ENCODE peak calls at places on chromosomes 1 and 21, in six cellular contexts. One of them, this sample, is unnamed.

GRCh38 chr1:33849206-33849605 is 14.7 kb upstream of the HMGB4 start:
- DNase-seq in T-helper 1 cell: no peak
- DNase-seq in central memory CD4-positive, alpha-beta T cell: no peak
- DNase-seq in CD8-positive, alpha-beta memory T cell: no peak
- DNase-seq in CD8-positive, alpha-beta T cell: no peak
- DNase-seq in endothelial cell: no peak
- DNase-seq in this sample: no peak

GRCh38 chr1:81827942-81828341 is 27.2 kb downstream of the ADGRL2 start:
- DNase-seq in endothelial cell: no peak
- DNase-seq in T-helper 1 cell: no peak
- DNase-seq in CD8-positive, alpha-beta T cell: no peak
- DNase-seq in CD8-positive, alpha-beta memory T cell: no peak
- DNase-seq in central memory CD4-positive, alpha-beta T cell: no peak
- DNase-seq in this sample: no peak

GRCh38 chr1:156502749-156503671 is 2.4 kb upstream of the MEF2D start:
- DNase-seq in central memory CD4-positive, alpha-beta T cell: no peak
- DNase-seq in CD8-positive, alpha-beta T cell: no peak
- DNase-seq in T-helper 1 cell: no peak
- DNase-seq in CD8-positive, alpha-beta memory T cell: no peak
- DNase-seq in endothelial cell: no peak
- DNase-seq in this sample: peak; percentile 95

GRCh38 chr1:180571832-180572636 is 13.3 kb downstream of the OVAAL start:
- DNase-seq in CD8-positive, alpha-beta memory T cell: no peak
- DNase-seq in T-helper 1 cell: peak; percentile 38
- DNase-seq in central memory CD4-positive, alpha-beta T cell: no peak
- DNase-seq in endothelial cell: no peak
- DNase-seq in CD8-positive, alpha-beta T cell: no peak
- DNase-seq in this sample: no peak

GRCh38 chr1:214420341-214420740 is 131.1 kb downstream of the PTPN14 start:
- DNase-seq in CD8-positive, alpha-beta T cell: no peak
- DNase-seq in endothelial cell: no peak
- DNase-seq in T-helper 1 cell: no peak
- DNase-seq in central memory CD4-positive, alpha-beta T cell: no peak
- DNase-seq in CD8-positive, alpha-beta memory T cell: no peak
- DNase-seq in this sample: no peak

GRCh38 chr1:113088972-113089371 is 16.0 kb downstream of the LRIG2 start:
- DNase-seq in CD8-positive, alpha-beta T cell: no peak
- DNase-seq in CD8-positive, alpha-beta memory T cell: no peak
- DNase-seq in T-helper 1 cell: no peak
- DNase-seq in central memory CD4-positive, alpha-beta T cell: no peak
- DNase-seq in endothelial cell: no peak
- DNase-seq in this sample: no peak

GRCh38 chr1:20589331-20590312 is 725 bp downstream of the CDA start:
- DNase-seq in CD8-positive, alpha-beta T cell: no peak
- DNase-seq in CD8-positive, alpha-beta memory T cell: no peak
- DNase-seq in central memory CD4-positive, alpha-beta T cell: no peak
- DNase-seq in T-helper 1 cell: no peak
- DNase-seq in endothelial cell: no peak
- DNase-seq in this sample: no peak

GRCh38 chr1:184941735-184942134 is 32.6 kb downstream of the NIBAN1 start:
- DNase-seq in CD8-positive, alpha-beta T cell: no peak
- DNase-seq in CD8-positive, alpha-beta memory T cell: no peak
- DNase-seq in endothelial cell: no peak
- DNase-seq in T-helper 1 cell: peak; percentile 58
- DNase-seq in central memory CD4-positive, alpha-beta T cell: no peak
- DNase-seq in this sample: no peak

GRCh38 chr1:16017461-16018303 is at the start of gene HSPB7:
- DNase-seq in CD8-positive, alpha-beta T cell: no peak
- DNase-seq in T-helper 1 cell: no peak
- DNase-seq in CD8-positive, alpha-beta memory T cell: no peak
- DNase-seq in endothelial cell: no peak
- DNase-seq in central memory CD4-positive, alpha-beta T cell: no peak
- DNase-seq in this sample: peak; percentile 83

GRCh38 chr1:206926286-206926685 is 4.5 kb upstream of the FCMR start:
- DNase-seq in central memory CD4-positive, alpha-beta T cell: no peak
- DNase-seq in CD8-positive, alpha-beta memory T cell: no peak
- DNase-seq in T-helper 1 cell: no peak
- DNase-seq in CD8-positive, alpha-beta T cell: no peak
- DNase-seq in endothelial cell: no peak
- DNase-seq in this sample: no peak

GRCh38 chr1:6601049-6601864 is 1.4 kb downstream of the KLHL21 start:
- DNase-seq in endothelial cell: no peak
- DNase-seq in CD8-positive, alpha-beta T cell: peak; percentile 63
- DNase-seq in T-helper 1 cell: peak; percentile 82
- DNase-seq in CD8-positive, alpha-beta memory T cell: peak; percentile 60
- DNase-seq in central memory CD4-positive, alpha-beta T cell: peak; percentile 69
- DNase-seq in this sample: peak; percentile 94

GRCh38 chr1:235090406-235091069 is 38.1 kb downstream of the TOMM20 start:
- DNase-seq in T-helper 1 cell: no peak
- DNase-seq in CD8-positive, alpha-beta T cell: no peak
- DNase-seq in endothelial cell: peak; percentile 34
- DNase-seq in CD8-positive, alpha-beta memory T cell: no peak
- DNase-seq in central memory CD4-positive, alpha-beta T cell: no peak
- DNase-seq in this sample: no peak

GRCh38 chr1:36160949-36161485 is 5.1 kb downstream of the MAP7D1 start:
- DNase-seq in T-helper 1 cell: peak; percentile 84
- DNase-seq in central memory CD4-positive, alpha-beta T cell: peak; percentile 65
- DNase-seq in endothelial cell: peak; percentile 74
- DNase-seq in CD8-positive, alpha-beta T cell: peak; percentile 60
- DNase-seq in CD8-positive, alpha-beta memory T cell: peak; percentile 45
- DNase-seq in this sample: peak; percentile 45

GRCh38 chr1:1371354-1371740 is 3.7 kb downstream of the AURKAIP1 start:
- DNase-seq in CD8-positive, alpha-beta T cell: peak; percentile 38
- DNase-seq in endothelial cell: no peak
- DNase-seq in central memory CD4-positive, alpha-beta T cell: peak; percentile 94
- DNase-seq in T-helper 1 cell: peak; percentile 78
- DNase-seq in CD8-positive, alpha-beta memory T cell: peak; percentile 68
- DNase-seq in this sample: no peak

GRCh38 chr1:111565079-111565478 is 54.5 kb upstream of the RAP1A start:
- DNase-seq in T-helper 1 cell: no peak
- DNase-seq in endothelial cell: no peak
- DNase-seq in CD8-positive, alpha-beta T cell: no peak
- DNase-seq in CD8-positive, alpha-beta memory T cell: no peak
- DNase-seq in central memory CD4-positive, alpha-beta T cell: no peak
- DNase-seq in this sample: peak; percentile 96

GRCh38 chr1:204262506-204263239 is 48.9 kb upstream of the GOLT1A start:
- DNase-seq in central memory CD4-positive, alpha-beta T cell: no peak
- DNase-seq in endothelial cell: no peak
- DNase-seq in CD8-positive, alpha-beta T cell: no peak
- DNase-seq in T-helper 1 cell: no peak
- DNase-seq in CD8-positive, alpha-beta memory T cell: no peak
- DNase-seq in this sample: no peak

GRCh38 chr1:160117709-160118183 is 2.2 kb downstream of the ATP1A2 start:
- DNase-seq in endothelial cell: no peak
- DNase-seq in CD8-positive, alpha-beta T cell: no peak
- DNase-seq in central memory CD4-positive, alpha-beta T cell: no peak
- DNase-seq in T-helper 1 cell: no peak
- DNase-seq in CD8-positive, alpha-beta memory T cell: no peak
- DNase-seq in this sample: no peak

GRCh38 chr1:227744668-227745067 is 9.4 kb downstream of the SNAP47 start:
- DNase-seq in CD8-positive, alpha-beta memory T cell: no peak
- DNase-seq in endothelial cell: no peak
- DNase-seq in central memory CD4-positive, alpha-beta T cell: no peak
- DNase-seq in T-helper 1 cell: no peak
- DNase-seq in CD8-positive, alpha-beta T cell: no peak
- DNase-seq in this sample: no peak

GRCh38 chr1:230270940-230271325 is 155.2 kb downstream of the PGBD5 start:
- DNase-seq in endothelial cell: no peak
- DNase-seq in T-helper 1 cell: no peak
- DNase-seq in CD8-positive, alpha-beta T cell: no peak
- DNase-seq in central memory CD4-positive, alpha-beta T cell: no peak
- DNase-seq in CD8-positive, alpha-beta memory T cell: no peak
- DNase-seq in this sample: no peak

GRCh38 chr1:246691622-246692495 is 32.4 kb upstream of the SCCPDH start:
- DNase-seq in CD8-positive, alpha-beta memory T cell: no peak
- DNase-seq in endothelial cell: no peak
- DNase-seq in T-helper 1 cell: no peak
- DNase-seq in central memory CD4-positive, alpha-beta T cell: no peak
- DNase-seq in CD8-positive, alpha-beta T cell: no peak
- DNase-seq in this sample: no peak

GRCh38 chr1:244801246-244801645 is 34.2 kb upstream of the COX20 start:
- DNase-seq in T-helper 1 cell: peak; percentile 30
- DNase-seq in CD8-positive, alpha-beta T cell: peak; percentile 32
- DNase-seq in central memory CD4-positive, alpha-beta T cell: peak; percentile 42
- DNase-seq in endothelial cell: peak; percentile 15
- DNase-seq in CD8-positive, alpha-beta memory T cell: peak; percentile 37
- DNase-seq in this sample: peak; percentile 4

GRCh38 chr1:85830837-85831236 is 122.6 kb upstream of the ZNHIT6 start:
- DNase-seq in central memory CD4-positive, alpha-beta T cell: no peak
- DNase-seq in T-helper 1 cell: no peak
- DNase-seq in endothelial cell: no peak
- DNase-seq in CD8-positive, alpha-beta memory T cell: no peak
- DNase-seq in CD8-positive, alpha-beta T cell: no peak
- DNase-seq in this sample: no peak

GRCh38 chr1:114558548-114558947 is 22.9 kb downstream of the BCAS2 start:
- DNase-seq in endothelial cell: no peak
- DNase-seq in T-helper 1 cell: peak; percentile 6
- DNase-seq in central memory CD4-positive, alpha-beta T cell: peak; percentile 6
- DNase-seq in CD8-positive, alpha-beta T cell: no peak
- DNase-seq in CD8-positive, alpha-beta memory T cell: no peak
- DNase-seq in this sample: no peak

GRCh38 chr21:39082656-39083376 is 100.4 kb downstream of the PSMG1 start:
- DNase-seq in central memory CD4-positive, alpha-beta T cell: no peak
- DNase-seq in T-helper 1 cell: no peak
- DNase-seq in CD8-positive, alpha-beta memory T cell: no peak
- DNase-seq in CD8-positive, alpha-beta T cell: no peak
- DNase-seq in endothelial cell: no peak
- DNase-seq in this sample: no peak

GRCh38 chr21:38768385-38769071 is 37.2 kb upstream of the ETS2 start:
- DNase-seq in central memory CD4-positive, alpha-beta T cell: peak; percentile 25
- DNase-seq in CD8-positive, alpha-beta T cell: no peak
- DNase-seq in endothelial cell: no peak
- DNase-seq in T-helper 1 cell: peak; percentile 78
- DNase-seq in CD8-positive, alpha-beta memory T cell: no peak
- DNase-seq in this sample: peak; percentile 51

GRCh38 chr1:104648269-104648691 is 898.6 kb downstream of the AMY1C start:
- DNase-seq in central memory CD4-positive, alpha-beta T cell: no peak
- DNase-seq in endothelial cell: peak; percentile 12
- DNase-seq in CD8-positive, alpha-beta T cell: no peak
- DNase-seq in T-helper 1 cell: no peak
- DNase-seq in CD8-positive, alpha-beta memory T cell: no peak
- DNase-seq in this sample: peak; percentile 0